ENCODE peak calls at places on chromosomes 16 and 17, in ten cellular contexts. X is upper lobe of right lung; U is mesendoderm; P is breast epithelium; F is CD8-positive, alpha-beta T cell; R is A673; H is mammary epithelial cell; Q is GM23248; D is astrocyte; S is heart left ventricle. Y is an unnamed sample. For H3K27me3, the result is how much of the 10 kb centered on the place peaks cover.

GRCh38 chr16:88289001-88289400 is 93.8 kb upstream of the ZNF469 start:
- DNase-seq in X (no peak), U (no peak), P (no peak), F (no peak), R (no peak), H (no peak), Q (no peak), D (no peak), S (no peak), Y (no peak)

GRCh38 chr16:46586011-46586577 is 35.1 kb downstream of the SHCBP1 start:
- DNase-seq in X (no peak), U (no peak), P (no peak), F (no peak), R (no peak), H (no peak), Q (no peak), D (no peak), S (no peak), Y (no peak)

GRCh38 chr17:17794382-17794781 is 42.4 kb downstream of the SREBF1 start:
- DNase-seq in X (no peak), U (no peak), P (no peak), F (no peak), R (no peak), H (no peak), Q (no peak), D (no peak), S (no peak), Y (no peak)

GRCh38 chr17:20935740-20936139 is 107.1 kb downstream of the USP22 start:
- DNase-seq in X (no peak), U (no peak), P (no peak), F (no peak), R (no peak), H (peak), Q (peak), D (peak), S (no peak), Y (no peak)

GRCh38 chr16:52418206-52418605 is 128.7 kb downstream of the TOX3 start:
- DNase-seq in X (no peak), U (no peak), P (no peak), F (no peak), R (no peak), H (no peak), Q (no peak), D (no peak), S (no peak), Y (no peak)

GRCh38 chr17:78502611-78503148 is 74.5 kb downstream of the DNAH17 start:
- DNase-seq in X (peak), U (no peak), P (no peak), F (no peak), R (no peak), H (no peak), Q (no peak), D (no peak), S (no peak), Y (no peak)

GRCh38 chr17:48597775-48598631 is 4.4 kb upstream of the HOXB5 start:
- DNase-seq in X (no peak), U (no peak), P (no peak), F (no peak), R (peak), H (peak), Q (peak), D (no peak), S (no peak), Y (peak)

GRCh38 chr16:30472328-30472942 is at the start of gene ITGAL:
- DNase-seq in X (peak), U (peak), P (no peak), F (peak), R (no peak), H (no peak), Q (no peak), D (no peak), S (peak), Y (peak)

GRCh38 chr16:17768257-17768656 is 297.5 kb upstream of the XYLT1 start:
- DNase-seq in X (no peak), U (peak), P (no peak), F (no peak), R (no peak), H (peak), Q (peak), D (peak), S (no peak), Y (no peak)

DNA sequence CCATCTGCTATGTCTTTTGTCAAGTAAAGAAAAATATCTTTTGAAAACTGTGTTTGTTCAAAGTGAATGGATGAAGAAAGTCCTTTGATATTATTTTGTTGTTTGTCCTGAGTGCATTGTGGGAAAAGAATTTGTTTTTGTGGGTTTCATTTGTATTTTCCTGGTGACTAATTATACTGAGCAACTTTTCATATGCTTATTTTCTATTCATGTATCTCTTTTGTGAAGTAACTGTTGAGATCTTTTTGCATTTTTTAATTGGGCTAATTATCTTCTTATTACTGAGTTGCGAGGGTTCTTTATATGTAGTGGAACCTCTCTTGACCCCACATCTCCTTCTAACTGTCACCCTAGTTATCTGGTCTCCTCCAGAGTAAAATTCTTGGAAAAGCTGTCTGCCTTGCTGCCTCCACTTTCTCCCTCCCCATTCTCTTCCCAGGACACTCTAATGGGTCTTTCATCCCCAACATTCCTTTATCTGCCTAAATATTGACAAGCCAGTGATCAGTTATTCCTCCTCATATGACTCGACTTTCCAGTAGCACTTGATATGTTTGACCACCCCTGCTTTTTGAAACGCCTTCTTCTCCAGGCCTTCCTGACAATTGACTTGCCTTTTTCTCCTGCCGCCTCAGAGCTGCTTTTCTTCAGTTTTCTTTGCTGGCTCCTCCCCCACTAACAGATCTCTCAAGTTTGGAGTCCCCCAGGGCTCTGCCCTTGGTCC is 117.6 kb upstream of the HAS3 start:
- DNase-seq in X (no peak), U (peak), P (no peak), F (no peak), R (no peak), H (no peak), Q (no peak), D (no peak), S (no peak), Y (no peak)
- H3K27ac ChIP-seq in X (no peak), U (no peak), P (no peak), F (no peak), R (no peak), H (peak), Q (no peak), D (no peak), S (no peak), Y (no peak)

DNA sequence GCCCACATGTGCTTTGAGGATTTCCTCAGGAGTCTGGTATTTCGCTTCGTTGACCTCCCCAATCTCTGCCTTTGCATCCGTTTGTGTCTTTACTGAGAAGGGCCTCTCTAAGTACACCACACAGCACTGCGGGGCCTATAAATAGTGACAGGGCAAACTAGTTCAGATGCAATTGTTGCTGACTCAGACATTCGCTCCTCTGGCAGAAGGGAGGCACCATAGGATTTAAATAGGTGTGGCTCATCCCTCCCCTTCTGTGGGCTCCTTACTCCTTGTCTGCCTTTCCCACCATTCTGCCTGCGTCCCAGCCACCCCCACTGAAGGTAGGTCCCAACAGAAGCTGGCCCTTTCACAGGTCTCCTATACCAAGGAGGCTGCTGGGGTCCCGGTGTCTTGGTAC is 192.3 kb downstream of the SHISA9 start:
- DNase-seq in X (no peak), U (peak), P (no peak), F (no peak), R (no peak), H (no peak), Q (no peak), D (no peak), S (no peak), Y (no peak)
- H3K4me3 ChIP-seq in X (no peak), U (no peak), P (no peak), F (no peak), R (no peak), H (no peak), Q (no peak), D (no peak), S (no peak), Y (no peak)

GRCh38 chr16:1133810-1134520 is 18.9 kb upstream of the CACNA1H start:
- DNase-seq in X (no peak), U (no peak), P (no peak), F (no peak), R (no peak), H (no peak), Q (no peak), D (no peak), S (no peak), Y (no peak)

GRCh38 chr16:1137604-1138003 is 15.3 kb upstream of the CACNA1H start:
- DNase-seq in X (no peak), U (no peak), P (no peak), F (no peak), R (no peak), H (no peak), Q (no peak), D (peak), S (no peak), Y (no peak)

GRCh38 chr16:1134776-1135458 is 18.0 kb upstream of the CACNA1H start:
- DNase-seq in X (no peak), U (no peak), P (no peak), F (no peak), R (no peak), H (no peak), Q (no peak), D (no peak), S (no peak), Y (no peak)

GRCh38 chr16:1133271-1133670 is 19.6 kb upstream of the CACNA1H start:
- DNase-seq in X (no peak), U (no peak), P (no peak), F (no peak), R (no peak), H (no peak), Q (no peak), D (no peak), S (no peak), Y (no peak)

GRCh38 chr16:1135459-1135825 is 17.5 kb upstream of the CACNA1H start:
- DNase-seq in X (no peak), U (no peak), P (no peak), F (no peak), R (no peak), H (no peak), Q (no peak), D (no peak), S (no peak), Y (no peak)
- H3K27me3 ChIP-seq in X (under half), U (under half), P (under half), F (under half), R (under half), H (under half), Q (under half), D (under half), S (under half), Y (under half)

GRCh38 chr17:82237746-82238561 is 9.1 kb downstream of the SLC16A3 start:
- DNase-seq in X (peak), U (no peak), P (no peak), F (no peak), R (peak), H (no peak), Q (peak), D (no peak), S (no peak), Y (peak)
- H3K27ac ChIP-seq in X (peak), U (no peak), P (peak), F (no peak), R (peak), H (no peak), Q (peak), D (peak), S (peak), Y (peak)

GRCh38 chr17:35191001-35191695 is 3.0 kb downstream of the SLC35G3 start:
- DNase-seq in X (no peak), U (no peak), P (no peak), F (no peak), R (no peak), H (no peak), Q (no peak), D (no peak), S (no peak), Y (no peak)

GRCh38 chr17:35187481-35187880 is 6.7 kb downstream of the SLC35G3 start:
- DNase-seq in X (no peak), U (no peak), P (no peak), F (no peak), R (no peak), H (no peak), Q (no peak), D (no peak), S (no peak), Y (no peak)

GRCh38 chr17:35188111-35188510 is 6.1 kb downstream of the SLC35G3 start:
- DNase-seq in X (no peak), U (no peak), P (no peak), F (no peak), R (no peak), H (peak), Q (no peak), D (no peak), S (no peak), Y (no peak)

GRCh38 chr17:35192708-35193107 is 1.5 kb downstream of the SLC35G3 start:
- DNase-seq in X (no peak), U (no peak), P (no peak), F (peak), R (no peak), H (no peak), Q (no peak), D (no peak), S (no peak), Y (no peak)

DNA sequence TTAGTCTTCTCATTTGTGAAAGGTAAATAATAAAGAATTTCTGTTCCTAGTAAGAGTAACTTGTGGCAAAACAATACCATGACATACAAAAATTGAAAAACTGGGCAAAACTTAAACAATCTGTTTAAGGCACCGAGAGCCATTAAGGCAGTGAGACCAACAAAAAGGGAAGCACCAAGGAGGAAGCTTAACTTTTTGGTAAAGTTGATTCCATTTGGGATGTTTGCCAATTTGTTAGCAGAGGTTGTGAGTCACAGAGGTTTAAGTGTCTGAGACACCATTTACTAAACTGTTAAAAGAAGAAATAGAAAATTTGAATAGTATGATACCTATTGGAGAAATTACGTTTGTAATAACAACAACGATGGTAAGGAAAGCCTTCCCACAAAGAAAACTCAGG is 4.9 kb downstream of the SLC35G3 start:
- DNase-seq in X (no peak), U (no peak), P (no peak), F (no peak), R (peak), H (peak), Q (peak), D (peak), S (no peak), Y (no peak)
- H3K4me3 ChIP-seq in X (no peak), U (no peak), P (no peak), F (peak), R (no peak), H (no peak), Q (no peak), D (no peak), S (no peak), Y (no peak)

GRCh38 chr16:85991425-85991824 is 92.5 kb downstream of the IRF8 start:
- DNase-seq in X (peak), U (no peak), P (no peak), F (no peak), R (no peak), H (no peak), Q (no peak), D (no peak), S (no peak), Y (no peak)

GRCh38 chr16:85992779-85993178 is 93.8 kb downstream of the IRF8 start:
- DNase-seq in X (no peak), U (no peak), P (no peak), F (no peak), R (no peak), H (no peak), Q (no peak), D (no peak), S (no peak), Y (no peak)

GRCh38 chr16:85989863-85990643 is 91.1 kb downstream of the IRF8 start:
- DNase-seq in X (no peak), U (no peak), P (no peak), F (no peak), R (no peak), H (no peak), Q (no peak), D (no peak), S (no peak), Y (no peak)

GRCh38 chr16:85990861-85991301 is 91.9 kb downstream of the IRF8 start:
- DNase-seq in X (no peak), U (no peak), P (no peak), F (no peak), R (no peak), H (no peak), Q (no peak), D (no peak), S (no peak), Y (no peak)

DNA sequence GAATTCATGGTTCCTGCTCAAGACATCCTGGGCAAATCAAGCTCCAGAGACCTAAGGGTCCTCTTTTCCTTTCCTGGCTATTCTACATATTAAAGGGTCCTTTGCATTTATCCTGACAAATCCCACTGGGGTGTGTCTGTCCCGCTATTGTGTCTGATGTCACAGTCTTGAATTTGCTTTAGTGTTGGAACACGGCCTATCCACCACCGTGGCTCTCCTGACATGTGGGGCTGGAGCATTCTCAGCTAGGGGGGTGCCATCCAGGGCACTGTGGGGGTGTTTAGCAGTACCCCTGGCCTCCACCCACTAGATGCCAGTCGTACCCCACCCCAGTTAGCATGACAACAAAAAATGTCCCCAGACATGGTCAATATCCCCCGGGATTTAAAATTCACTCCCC is 92.9 kb downstream of the IRF8 start:
- DNase-seq in X (peak), U (no peak), P (no peak), F (no peak), R (no peak), H (no peak), Q (no peak), D (no peak), S (no peak), Y (no peak)
- H3K27me3 ChIP-seq in X (under half), U (under half), P (under half), F (under half), R (under half), H (under half), Q (half or more), D (half or more), S (half or more), Y (under half)

Y was measured in lower lobe of right lung.